ENCODE peak calls at places on chromosomes 6 and 20, in six cellular contexts. R, S, Z, J, P and I are unnamed samples.

GRCh38 chr6:132063738-132064137 is 112.6 kb upstream of the CCN2 start:
- DNase-seq in R (no peak), S (no peak), Z (peak; percentile 51), J (peak; percentile 85), P (no peak), I (peak; percentile 20)

GRCh38 chr20:443223-443793 is 19.0 kb downstream of the TBC1D20 start:
- DNase-seq in R (no peak), S (no peak), Z (no peak), J (no peak), P (no peak), I (no peak)

GRCh38 chr6:30647802-30648460 is 998 bp downstream of the C6orf136 start:
- DNase-seq in R (no peak), S (peak; percentile 86), Z (no peak), J (no peak), P (no peak), I (no peak)

GRCh38 chr6:136784910-136785746 is 7.1 kb downstream of the MAP3K5 start:
- DNase-seq in R (no peak), S (no peak), Z (no peak), J (no peak), P (no peak), I (peak; percentile 13)

GRCh38 chr6:150200428-150201105 is 57.7 kb downstream of the PPP1R14C start:
- DNase-seq in R (no peak), S (no peak), Z (no peak), J (no peak), P (no peak), I (peak; percentile 52)

GRCh38 chr20:50332491-50332980 is 141.9 kb downstream of the CEBPB start:
- DNase-seq in R (no peak), S (no peak), Z (no peak), J (no peak), P (no peak), I (no peak)

GRCh38 chr6:36840471-36841461 is 1.5 kb upstream of the CPNE5 start:
- DNase-seq in R (no peak), S (peak; percentile 79), Z (no peak), J (no peak), P (peak; percentile 63), I (peak; percentile 36)

GRCh38 chr20:45080867-45081616 is 19.9 kb downstream of the KCNS1 start:
- DNase-seq in R (no peak), S (no peak), Z (peak; percentile 18), J (peak; percentile 52), P (no peak), I (no peak)

GRCh38 chr20:23340524-23340923 is 10.1 kb upstream of the NXT1 start:
- DNase-seq in R (no peak), S (peak; percentile 70), Z (peak; percentile 68), J (peak; percentile 69), P (peak; percentile 76), I (peak; percentile 84)

GRCh38 chr20:38137441-38138037 is 27.5 kb downstream of the TGM2 start:
- DNase-seq in R (no peak), S (no peak), Z (no peak), J (no peak), P (no peak), I (no peak)

GRCh38 chr6:44010411-44011349 is 116.6 kb downstream of the MRPL14 start:
- DNase-seq in R (no peak), S (no peak), Z (peak; percentile 100), J (peak; percentile 100), P (no peak), I (no peak)

GRCh38 chr6:37840940-37841300 is 21.4 kb downstream of the ZFAND3 start:
- DNase-seq in R (no peak), S (no peak), Z (no peak), J (no peak), P (no peak), I (no peak)

GRCh38 chr20:47576516-47577033 is 74.9 kb downstream of the NCOA3 start:
- DNase-seq in R (no peak), S (no peak), Z (peak; percentile 86), J (peak; percentile 90), P (no peak), I (peak; percentile 57)

GRCh38 chr6:108417027-108417426 is 122.2 kb downstream of the AFG1L start:
- DNase-seq in R (no peak), S (no peak), Z (peak; percentile 6), J (peak; percentile 22), P (no peak), I (no peak)

GRCh38 chr6:79713701-79714322 is 82.7 kb downstream of the SH3BGRL2 start:
- DNase-seq in R (peak; percentile 44), S (peak; percentile 63), Z (peak; percentile 49), J (peak; percentile 50), P (peak; percentile 41), I (peak; percentile 48)

GRCh38 chr6:98639236-98639635 is 195.1 kb upstream of the POU3F2 start:
- DNase-seq in R (no peak), S (no peak), Z (no peak), J (no peak), P (no peak), I (no peak)

GRCh38 chr20:62258499-62259293 is 20.4 kb downstream of the OSBPL2 start:
- DNase-seq in R (no peak), S (no peak), Z (peak; percentile 69), J (peak; percentile 85), P (no peak), I (no peak)

GRCh38 chr6:35260642-35261570 is 1.4 kb downstream of the ZNF76 start:
- DNase-seq in R (no peak), S (no peak), Z (no peak), J (no peak), P (no peak), I (no peak)

GRCh38 chr6:35259194-35259945 is at the start of gene ZNF76:
- DNase-seq in R (peak; percentile 99), S (peak; percentile 100), Z (peak; percentile 98), J (peak; percentile 95), P (peak; percentile 98), I (peak; percentile 99)

GRCh38 chr6:35258336-35258735 is 1.2 kb upstream of the ZNF76 start:
- DNase-seq in R (no peak), S (no peak), Z (no peak), J (no peak), P (no peak), I (no peak)

GRCh38 chr6:35258858-35259193 is 709 bp upstream of the ZNF76 start:
- DNase-seq in R (no peak), S (no peak), Z (peak; percentile 83), J (peak; percentile 59), P (no peak), I (no peak)

GRCh38 chr6:35259946-35260626 is 551 bp downstream of the ZNF76 start:
- DNase-seq in R (peak; percentile 38), S (peak; percentile 91), Z (no peak), J (peak; percentile 16), P (peak; percentile 93), I (peak; percentile 90)
- H4K8ac ChIP-seq in R (no peak overlapping the region), S (peak overlapping the region; percentile 88), Z (peak overlapping the region; percentile 98), J (peak overlapping the region; percentile 87), P (no peak overlapping the region), I (peak overlapping the region; percentile 58)

GRCh38 chr6:53803081-53803860 is 8.5 kb downstream of the LRRC1 start:
- DNase-seq in R (no peak), S (no peak), Z (peak; percentile 44), J (peak; percentile 81), P (no peak), I (no peak)
- H2BK15ac ChIP-seq in R (no peak overlapping the region), S (no peak overlapping the region), Z (no peak overlapping the region), J (peak overlapping the region; percentile 98), P (no peak overlapping the region), I (no peak overlapping the region)

DNA sequence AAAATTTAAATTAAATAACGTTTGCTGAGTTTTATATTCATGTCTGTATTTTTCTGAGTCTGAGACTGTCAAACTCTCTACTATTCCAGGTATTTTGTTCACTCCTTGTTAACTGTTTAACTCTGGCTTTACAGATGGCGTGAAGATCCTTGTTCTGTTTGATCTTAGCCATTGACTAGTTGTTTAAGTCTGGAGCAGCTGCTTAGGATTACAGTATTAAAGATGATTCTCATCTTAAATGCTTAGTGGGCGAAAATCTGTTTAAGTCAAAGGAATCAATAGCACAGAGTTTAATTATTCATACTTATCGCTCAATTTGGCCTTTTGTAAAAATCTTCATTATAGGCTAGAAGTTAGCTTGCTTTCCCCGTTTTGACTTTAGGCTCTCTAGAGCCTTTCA is 2.4 kb downstream of the PHACTR2 start:
- DNase-seq in R (no peak), S (no peak), Z (no peak), J (no peak), P (no peak), I (peak; percentile 52)
- H3K27ac ChIP-seq in R (no peak overlapping the region), S (no peak overlapping the region), Z (no peak overlapping the region), J (peak overlapping the region; percentile 37), P (no peak overlapping the region), I (no peak overlapping the region)

GRCh38 chr6:34696189-34696738 is 303 bp downstream of the ILRUN start:
- DNase-seq in R (no peak), S (no peak), Z (peak; percentile 74), J (peak; percentile 21), P (no peak), I (peak; percentile 49)

GRCh38 chr6:34697904-34698557 is 1.5 kb upstream of the ILRUN start:
- DNase-seq in R (no peak), S (no peak), Z (no peak), J (no peak), P (no peak), I (no peak)

GRCh38 chr6:34697544-34697836 is 923 bp upstream of the ILRUN start:
- DNase-seq in R (no peak), S (no peak), Z (no peak), J (no peak), P (no peak), I (no peak)

GRCh38 chr6:34696739-34697543 is at the start of gene ILRUN:
- DNase-seq in R (peak; percentile 95), S (peak; percentile 98), Z (peak; percentile 94), J (peak; percentile 92), P (peak; percentile 94), I (peak; percentile 95)

DNA sequence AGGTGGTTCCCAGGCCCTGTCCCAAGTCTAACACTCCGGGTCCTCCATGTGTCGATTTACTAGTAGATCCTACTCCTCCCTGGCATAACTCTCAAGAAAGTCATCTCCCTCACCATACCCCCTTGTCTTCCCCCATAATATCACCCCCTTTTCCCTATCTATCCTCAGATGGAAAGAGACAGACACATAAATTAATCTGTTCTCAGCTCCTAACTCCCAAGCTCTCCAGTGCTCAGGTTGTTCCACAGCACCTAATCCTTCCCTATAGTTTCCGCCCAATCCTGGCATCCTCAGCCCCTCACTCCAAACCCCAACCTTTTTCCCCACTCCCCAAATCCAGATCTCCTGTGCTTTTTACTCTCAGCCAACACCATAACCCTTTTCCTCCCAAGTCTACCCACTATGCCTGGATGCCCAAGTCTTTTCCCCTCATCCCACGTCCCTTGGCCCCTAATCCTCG is 808 bp downstream of the ILRUN start:
- DNase-seq in R (no peak), S (no peak), Z (no peak), J (no peak), P (no peak), I (no peak)
- H4K8ac ChIP-seq in R (no peak overlapping the region), S (no peak overlapping the region), Z (no peak overlapping the region), J (peak overlapping the region; percentile 77), P (no peak overlapping the region), I (no peak overlapping the region)

DNA sequence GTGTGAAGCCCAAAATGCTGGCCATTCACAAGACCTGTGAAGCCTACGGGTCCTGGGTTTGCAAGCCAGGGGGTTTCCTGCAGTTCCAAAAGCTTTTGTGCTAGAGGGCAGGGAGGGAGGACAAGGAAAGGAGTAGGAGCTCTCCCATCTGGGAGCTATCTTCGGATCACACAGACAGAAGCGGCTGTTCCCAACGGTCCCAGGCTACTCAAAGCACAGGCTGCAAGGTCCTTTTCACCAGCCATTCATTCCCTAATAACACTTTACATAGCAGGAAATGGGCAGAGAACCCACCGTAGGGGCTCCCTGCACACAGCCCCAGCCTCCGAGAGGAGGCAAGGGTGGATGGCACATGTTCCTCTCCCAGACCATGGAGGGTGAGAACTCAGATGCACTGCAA is 296.9 kb downstream of the FOXC1 start:
- DNase-seq in R (no peak), S (no peak), Z (no peak), J (no peak), P (peak; percentile 53), I (no peak)
- H2BK15ac ChIP-seq in R (no peak overlapping the region), S (no peak overlapping the region), Z (no peak overlapping the region), J (no peak overlapping the region), P (no peak overlapping the region), I (no peak overlapping the region)